ENCODE peak calls at places on chromosomes 13 and 19, in seven cellular contexts. One of them, this sample, is unnamed.

GRCh38 chr13:76882431-76882830 is 3.8 kb downstream of the KCTD12 start:
- DNase-seq in MM.1S: peak
- DNase-seq in cardiac muscle cell: no peak
- DNase-seq in psoas muscle: no peak
- DNase-seq in uterus: no peak
- DNase-seq in neural crest cell: no peak
- DNase-seq in choroid plexus epithelial cell: peak
- DNase-seq in this sample: no peak

GRCh38 chr13:75052616-75053015 is 429.4 kb downstream of the TBC1D4 start:
- DNase-seq in MM.1S: no peak
- DNase-seq in cardiac muscle cell: no peak
- DNase-seq in psoas muscle: no peak
- DNase-seq in uterus: no peak
- DNase-seq in neural crest cell: no peak
- DNase-seq in choroid plexus epithelial cell: no peak
- DNase-seq in this sample: no peak

GRCh38 chr13:53068841-53069520 is 40.4 kb downstream of the OLFM4 start:
- DNase-seq in MM.1S: no peak
- DNase-seq in cardiac muscle cell: no peak
- DNase-seq in psoas muscle: no peak
- DNase-seq in uterus: no peak
- DNase-seq in neural crest cell: no peak
- DNase-seq in choroid plexus epithelial cell: no peak
- DNase-seq in this sample: no peak

GRCh38 chr13:75458696-75459422 is 23.1 kb downstream of the TBC1D4 start:
- DNase-seq in MM.1S: peak
- DNase-seq in cardiac muscle cell: no peak
- DNase-seq in psoas muscle: peak
- DNase-seq in uterus: no peak
- DNase-seq in neural crest cell: no peak
- DNase-seq in choroid plexus epithelial cell: peak
- DNase-seq in this sample: peak

GRCh38 chr13:68190826-68191225 is 960.7 kb upstream of the PCDH9 start:
- DNase-seq in MM.1S: no peak
- DNase-seq in cardiac muscle cell: no peak
- DNase-seq in psoas muscle: no peak
- DNase-seq in uterus: no peak
- DNase-seq in neural crest cell: no peak
- DNase-seq in choroid plexus epithelial cell: peak
- DNase-seq in this sample: no peak

GRCh38 chr19:3366761-3367571 is 583 bp downstream of the NFIC start:
- DNase-seq in MM.1S: no peak
- DNase-seq in cardiac muscle cell: peak
- DNase-seq in psoas muscle: peak
- DNase-seq in uterus: peak
- DNase-seq in neural crest cell: no peak
- DNase-seq in choroid plexus epithelial cell: peak
- DNase-seq in this sample: no peak

GRCh38 chr19:5129691-5130090 is 160.8 kb downstream of the KDM4B start:
- DNase-seq in MM.1S: no peak
- DNase-seq in cardiac muscle cell: no peak
- DNase-seq in psoas muscle: no peak
- DNase-seq in uterus: no peak
- DNase-seq in neural crest cell: no peak
- DNase-seq in choroid plexus epithelial cell: no peak
- DNase-seq in this sample: no peak

GRCh38 chr19:3670796-3671679 is 29.2 kb downstream of the PIP5K1C start:
- DNase-seq in MM.1S: no peak
- DNase-seq in cardiac muscle cell: no peak
- DNase-seq in psoas muscle: peak
- DNase-seq in uterus: peak
- DNase-seq in neural crest cell: no peak
- DNase-seq in choroid plexus epithelial cell: peak
- DNase-seq in this sample: peak

GRCh38 chr13:38862443-38862842 is 128.2 kb downstream of the STOML3 start:
- DNase-seq in MM.1S: no peak
- DNase-seq in cardiac muscle cell: no peak
- DNase-seq in psoas muscle: no peak
- DNase-seq in uterus: no peak
- DNase-seq in neural crest cell: no peak
- DNase-seq in choroid plexus epithelial cell: no peak
- DNase-seq in this sample: no peak

DNA sequence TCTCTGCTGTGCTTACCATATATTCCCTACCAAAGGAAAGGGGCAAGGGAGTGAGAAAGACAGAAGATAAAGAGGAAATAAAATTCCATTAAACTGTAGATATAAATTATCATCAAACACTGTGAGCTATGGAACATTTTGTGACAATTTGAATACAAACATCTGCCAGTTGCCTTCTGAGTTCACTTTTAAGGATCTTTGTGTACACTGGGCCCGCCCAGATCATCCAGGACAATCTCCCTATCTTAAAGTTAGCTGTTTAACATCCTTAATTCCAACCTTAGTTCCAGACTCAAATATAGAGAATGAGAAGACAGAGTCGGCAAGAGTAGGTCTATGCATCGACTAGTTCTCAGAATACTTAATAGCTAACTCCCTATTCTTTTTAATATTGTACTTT is 122.8 kb downstream of the NUFIP1 start:
- DNase-seq in MM.1S: no peak
- DNase-seq in cardiac muscle cell: no peak
- DNase-seq in psoas muscle: no peak
- DNase-seq in uterus: no peak
- DNase-seq in neural crest cell: no peak
- DNase-seq in choroid plexus epithelial cell: no peak
- DNase-seq in this sample: no peak
- TF ChIP-seq CTCF in MM.1S: no peak
- TF ChIP-seq CTCF in cardiac muscle cell: no peak
- TF ChIP-seq CTCF in psoas muscle: no peak
- TF ChIP-seq CTCF in uterus: no peak
- TF ChIP-seq CTCF in neural crest cell: no peak
- TF ChIP-seq CTCF in choroid plexus epithelial cell: no peak
- TF ChIP-seq CTCF in this sample: no peak

GRCh38 chr19:33998739-33999345 is 173.5 kb upstream of the LSM14A start:
- DNase-seq in MM.1S: no peak
- DNase-seq in cardiac muscle cell: no peak
- DNase-seq in psoas muscle: no peak
- DNase-seq in uterus: no peak
- DNase-seq in neural crest cell: no peak
- DNase-seq in choroid plexus epithelial cell: peak
- DNase-seq in this sample: no peak
- TF ChIP-seq CTCF in MM.1S: peak
- TF ChIP-seq CTCF in cardiac muscle cell: peak
- TF ChIP-seq CTCF in psoas muscle: peak
- TF ChIP-seq CTCF in uterus: peak
- TF ChIP-seq CTCF in neural crest cell: peak
- TF ChIP-seq CTCF in choroid plexus epithelial cell: peak
- TF ChIP-seq CTCF in this sample: peak

GRCh38 chr19:49118565-49119410 is at the start of gene C19orf73:
- DNase-seq in MM.1S: peak
- DNase-seq in cardiac muscle cell: peak
- DNase-seq in psoas muscle: peak
- DNase-seq in uterus: peak
- DNase-seq in neural crest cell: peak
- DNase-seq in choroid plexus epithelial cell: peak
- DNase-seq in this sample: peak
- TF ChIP-seq CTCF in MM.1S: no peak
- TF ChIP-seq CTCF in cardiac muscle cell: no peak
- TF ChIP-seq CTCF in psoas muscle: no peak
- TF ChIP-seq CTCF in uterus: no peak
- TF ChIP-seq CTCF in neural crest cell: no peak
- TF ChIP-seq CTCF in choroid plexus epithelial cell: no peak
- TF ChIP-seq CTCF in this sample: peak

DNA sequence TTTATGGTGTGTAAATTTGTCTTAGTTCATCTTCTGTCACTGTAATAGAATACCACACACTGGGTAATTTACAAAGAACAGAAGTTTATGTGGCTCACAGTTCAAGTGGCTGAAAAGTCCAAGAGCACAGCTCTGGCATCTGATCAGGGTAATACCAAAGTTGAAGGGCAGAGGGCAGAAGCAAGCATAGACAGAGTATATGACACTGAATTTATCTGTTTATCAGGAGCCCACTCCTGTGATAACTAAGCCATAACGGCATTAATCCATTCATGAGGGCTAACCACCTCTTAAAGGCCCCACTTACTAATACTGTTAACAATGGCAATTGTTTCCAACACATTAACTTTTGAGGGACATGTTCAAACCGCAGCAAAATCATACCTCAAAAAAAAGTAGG is 4.0 kb upstream of the RFXAP start:
- DNase-seq in MM.1S: no peak
- DNase-seq in cardiac muscle cell: no peak
- DNase-seq in psoas muscle: no peak
- DNase-seq in uterus: no peak
- DNase-seq in neural crest cell: no peak
- DNase-seq in choroid plexus epithelial cell: no peak
- DNase-seq in this sample: no peak
- TF ChIP-seq CTCF in MM.1S: peak
- TF ChIP-seq CTCF in cardiac muscle cell: peak
- TF ChIP-seq CTCF in psoas muscle: no peak
- TF ChIP-seq CTCF in uterus: no peak
- TF ChIP-seq CTCF in neural crest cell: peak
- TF ChIP-seq CTCF in choroid plexus epithelial cell: peak
- TF ChIP-seq CTCF in this sample: no peak

GRCh38 chr13:64997438-64997837 is 2232.7 kb downstream of the PCDH9 start:
- DNase-seq in MM.1S: no peak
- DNase-seq in cardiac muscle cell: no peak
- DNase-seq in psoas muscle: no peak
- DNase-seq in uterus: no peak
- DNase-seq in neural crest cell: no peak
- DNase-seq in choroid plexus epithelial cell: no peak
- DNase-seq in this sample: no peak
- TF ChIP-seq CTCF in MM.1S: no peak
- TF ChIP-seq CTCF in cardiac muscle cell: no peak
- TF ChIP-seq CTCF in psoas muscle: no peak
- TF ChIP-seq CTCF in uterus: no peak
- TF ChIP-seq CTCF in neural crest cell: peak
- TF ChIP-seq CTCF in choroid plexus epithelial cell: no peak
- TF ChIP-seq CTCF in this sample: no peak

DNA sequence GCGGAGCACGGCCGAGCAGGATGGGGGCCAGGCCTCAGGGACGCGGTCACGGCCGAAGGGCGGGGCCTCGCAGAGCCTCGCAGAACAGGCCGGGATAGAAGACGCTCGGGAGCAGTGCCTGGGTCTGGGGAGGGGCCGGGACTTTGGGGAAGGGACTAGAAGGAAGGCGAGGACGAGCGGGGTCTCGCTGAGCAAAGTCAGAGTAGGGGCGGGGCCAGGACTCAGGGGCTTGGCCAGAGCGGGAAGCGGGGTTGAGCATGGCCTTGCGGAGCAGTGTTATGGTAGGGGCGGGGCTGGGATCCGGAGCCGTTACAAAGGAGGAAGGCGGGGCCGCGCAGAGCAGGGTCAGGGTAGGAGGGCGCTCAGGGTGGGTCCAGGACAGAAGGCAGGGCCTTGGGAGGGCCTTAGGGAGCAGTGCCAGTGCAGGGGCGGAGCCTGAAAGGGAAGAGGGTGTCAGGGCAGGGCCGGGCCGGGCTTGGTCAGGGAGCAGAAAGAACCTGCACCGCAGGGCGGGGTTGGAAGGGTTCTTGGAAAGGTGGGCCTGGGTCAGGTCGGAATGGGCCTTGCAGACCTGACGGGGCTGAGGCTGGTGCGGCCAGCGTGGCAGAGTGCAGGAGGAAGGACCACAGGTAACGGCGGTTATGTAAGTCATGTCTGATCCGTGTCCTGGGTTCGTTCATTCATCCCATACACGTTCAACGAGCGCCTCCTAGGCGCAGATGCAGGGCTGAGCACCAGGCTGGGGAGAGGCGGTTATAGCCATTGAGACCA is 535 bp upstream of the ATP8B3 start:
- DNase-seq in MM.1S: peak
- DNase-seq in cardiac muscle cell: peak
- DNase-seq in psoas muscle: peak
- DNase-seq in uterus: peak
- DNase-seq in neural crest cell: peak
- DNase-seq in choroid plexus epithelial cell: peak
- DNase-seq in this sample: peak
- TF ChIP-seq CTCF in MM.1S: peak
- TF ChIP-seq CTCF in cardiac muscle cell: peak
- TF ChIP-seq CTCF in psoas muscle: peak
- TF ChIP-seq CTCF in uterus: peak
- TF ChIP-seq CTCF in neural crest cell: peak
- TF ChIP-seq CTCF in choroid plexus epithelial cell: peak
- TF ChIP-seq CTCF in this sample: peak

DNA sequence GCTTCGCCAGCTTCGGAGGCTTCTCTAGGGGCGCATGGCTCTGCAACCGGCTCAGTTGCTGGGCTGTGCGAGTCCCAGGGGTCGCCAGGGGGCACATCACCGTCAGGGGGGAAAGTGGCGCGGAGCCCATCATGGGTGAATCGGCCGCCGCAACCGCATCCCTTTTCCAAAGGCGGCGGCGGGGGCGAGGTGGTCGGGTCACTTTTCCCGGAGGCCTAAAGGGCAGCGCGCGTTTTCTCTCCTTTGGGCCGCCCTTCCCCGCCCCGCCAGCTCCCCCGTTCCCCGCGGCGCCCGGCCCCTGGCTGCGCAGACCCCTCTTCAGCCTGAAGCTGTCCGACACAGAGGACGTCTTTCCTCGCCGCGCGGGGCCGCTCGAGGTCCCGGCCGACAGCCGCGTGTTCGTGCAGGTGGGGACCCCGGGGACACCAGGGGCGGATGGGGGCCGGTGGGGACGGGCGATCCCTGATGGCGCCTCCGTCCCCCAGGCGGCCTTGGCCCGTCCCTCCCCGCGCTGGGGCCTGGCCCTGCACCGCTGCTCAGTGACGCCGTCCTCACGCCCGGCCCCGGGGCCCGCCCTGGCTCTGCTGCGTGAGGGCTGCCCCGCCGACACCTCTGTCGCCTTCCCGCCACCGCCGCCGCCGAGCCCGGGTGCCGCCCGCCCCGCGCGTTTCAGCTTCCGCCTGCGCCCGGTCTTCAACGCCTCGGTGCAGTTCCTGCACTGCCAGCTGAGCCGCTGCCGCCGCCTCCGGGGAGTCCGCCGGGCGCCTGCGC is 1.7 kb downstream of the TGFBR3L start:
- DNase-seq in MM.1S: peak
- DNase-seq in cardiac muscle cell: peak
- DNase-seq in psoas muscle: no peak
- DNase-seq in uterus: no peak
- DNase-seq in neural crest cell: no peak
- DNase-seq in choroid plexus epithelial cell: no peak
- DNase-seq in this sample: no peak
- TF ChIP-seq CTCF in MM.1S: no peak
- TF ChIP-seq CTCF in cardiac muscle cell: no peak
- TF ChIP-seq CTCF in psoas muscle: no peak
- TF ChIP-seq CTCF in uterus: peak
- TF ChIP-seq CTCF in neural crest cell: no peak
- TF ChIP-seq CTCF in choroid plexus epithelial cell: no peak
- TF ChIP-seq CTCF in this sample: no peak

This sample was measured in heart left ventricle.